ENCODE peak calls at places on chromosomes 12 and 14, in five cellular contexts. A, X, D, C and F are unnamed samples.

GRCh38 chr12:57627504-57628279 is 5.3 kb downstream of the B4GALNT1 start:
- DNase-seq in D (no peak), X (no peak), C (no peak), A (no peak), F (no peak)

GRCh38 chr14:105475269-105475915 is 771 bp downstream of the CRIP2 start:
- DNase-seq in D (no peak), X (no peak), A (peak), C (no peak), F (no peak)

GRCh38 chr14:105193916-105194782 is 13.0 kb upstream of the NUDT14 start:
- DNase-seq in A (no peak), D (no peak), X (no peak), C (no peak), F (no peak)

GRCh38 chr12:131487379-131488129 is 223.3 kb upstream of the SFSWAP start:
- DNase-seq in D (no peak), X (no peak), A (no peak), C (no peak), F (no peak)

GRCh38 chr14:76872796-76873432 is 46.7 kb downstream of the LRRC74A start:
- DNase-seq in A (peak), D (peak), C (peak), X (peak), F (peak)

GRCh38 chr14:104101651-104102281 is 16.3 kb downstream of the ASPG start:
- DNase-seq in A (no peak), C (no peak), X (no peak), D (peak), F (no peak)

GRCh38 chr12:45547822-45548221 is 181.7 kb upstream of the ARID2 start:
- DNase-seq in C (no peak), X (no peak), A (peak), D (no peak), F (no peak)

GRCh38 chr14:105492966-105493871 is 2.2 kb downstream of the TEDC1 start:
- DNase-seq in D (peak), X (no peak), C (peak), A (no peak), F (no peak)

GRCh38 chr12:40946612-40947194 is 241.4 kb upstream of the PDZRN4 start:
- DNase-seq in X (peak), D (no peak), A (peak), C (no peak), F (peak)

GRCh38 chr12:100574262-100575074 is 984 bp downstream of the GAS2L3 start:
- DNase-seq in X (peak), C (no peak), D (no peak), A (no peak), F (peak)

GRCh38 chr14:35985504-35986218 is 159.5 kb downstream of the BRMS1L start:
- DNase-seq in X (peak), A (peak), C (no peak), D (no peak), F (no peak)

GRCh38 chr12:116880817-116881324 is 370 bp downstream of the HRK start:
- DNase-seq in C (peak), D (peak), X (peak), A (no peak), F (peak)

GRCh38 chr14:68722968-68723577 is 69.8 kb downstream of the ZFP36L1 start:
- DNase-seq in A (no peak), X (no peak), D (no peak), C (no peak), F (no peak)

GRCh38 chr14:87864356-87865230 is 128.4 kb downstream of the GALC start:
- DNase-seq in A (no peak), C (no peak), D (no peak), X (no peak), F (no peak)

GRCh38 chr14:100439781-100440180 is 116.6 kb downstream of the SLC25A47 start:
- DNase-seq in A (peak), X (peak), C (no peak), D (no peak), F (no peak)

GRCh38 chr12:10618338-10618987 is 5.1 kb upstream of the MAGOHB start:
- DNase-seq in X (no peak), C (no peak), D (no peak), A (peak), F (no peak)

GRCh38 chr12:69513297-69513696 is 43.1 kb downstream of the FRS2 start:
- DNase-seq in X (no peak), C (no peak), A (peak), D (no peak), F (no peak)

GRCh38 chr12:88720231-88720630 is 140.0 kb upstream of the KITLG start:
- DNase-seq in D (no peak), X (no peak), C (no peak), A (no peak), F (no peak)
- H3K4me3 ChIP-seq in D (no peak), X (no peak), C (no peak), A (no peak), F (no peak)

GRCh38 chr14:61396279-61396678 is 74.9 kb downstream of the PRKCH start:
- DNase-seq in X (no peak), C (no peak), A (no peak), D (no peak), F (no peak)
- H3K4me3 ChIP-seq in X (no peak), C (no peak), A (no peak), D (no peak), F (no peak)

GRCh38 chr14:52551205-52551604 is 1.1 kb downstream of the TXNDC16 start:
- DNase-seq in C (no peak), A (no peak), D (no peak), X (no peak), F (no peak)

GRCh38 chr14:52553002-52553670 is 500 bp downstream of the GPR137C start:
- DNase-seq in D (peak), C (peak), X (no peak), A (peak), F (no peak)

GRCh38 chr14:52552063-52552988 is at the start of the genes GPR137C and TXNDC16:
- DNase-seq in X (peak), C (peak), A (peak), D (peak), F (peak)

GRCh38 chr14:52550661-52551060 is 1.6 kb downstream of the TXNDC16 start:
- DNase-seq in C (no peak), A (no peak), D (no peak), X (no peak), F (no peak)

GRCh38 chr14:52551696-52552062 is 626 bp downstream of the TXNDC16 start:
- DNase-seq in X (no peak), C (no peak), D (no peak), A (peak), F (peak)
- H3K4me3 ChIP-seq in X (peak), C (peak), D (peak), A (peak), F (peak)

GRCh38 chr12:125065021-125065752 is at the start of gene AACS:
- DNase-seq in D (peak), X (peak), A (peak), C (peak), F (peak)

GRCh38 chr12:125061229-125061628 is 4.0 kb upstream of the AACS start:
- DNase-seq in X (no peak), D (no peak), C (no peak), A (no peak), F (no peak)

GRCh38 chr12:125065753-125066570 is 727 bp downstream of the AACS start:
- DNase-seq in A (no peak), D (no peak), C (no peak), X (peak), F (no peak)

GRCh38 chr12:125068391-125068790 is 3.2 kb downstream of the AACS start:
- DNase-seq in X (no peak), D (no peak), A (no peak), C (no peak), F (no peak)

GRCh38 chr12:125064492-125064891 is 743 bp upstream of the AACS start:
- DNase-seq in D (no peak), C (no peak), X (no peak), A (no peak), F (no peak)
- H3K4me3 ChIP-seq in D (peak), C (peak), X (peak), A (no peak), F (peak)

DNA sequence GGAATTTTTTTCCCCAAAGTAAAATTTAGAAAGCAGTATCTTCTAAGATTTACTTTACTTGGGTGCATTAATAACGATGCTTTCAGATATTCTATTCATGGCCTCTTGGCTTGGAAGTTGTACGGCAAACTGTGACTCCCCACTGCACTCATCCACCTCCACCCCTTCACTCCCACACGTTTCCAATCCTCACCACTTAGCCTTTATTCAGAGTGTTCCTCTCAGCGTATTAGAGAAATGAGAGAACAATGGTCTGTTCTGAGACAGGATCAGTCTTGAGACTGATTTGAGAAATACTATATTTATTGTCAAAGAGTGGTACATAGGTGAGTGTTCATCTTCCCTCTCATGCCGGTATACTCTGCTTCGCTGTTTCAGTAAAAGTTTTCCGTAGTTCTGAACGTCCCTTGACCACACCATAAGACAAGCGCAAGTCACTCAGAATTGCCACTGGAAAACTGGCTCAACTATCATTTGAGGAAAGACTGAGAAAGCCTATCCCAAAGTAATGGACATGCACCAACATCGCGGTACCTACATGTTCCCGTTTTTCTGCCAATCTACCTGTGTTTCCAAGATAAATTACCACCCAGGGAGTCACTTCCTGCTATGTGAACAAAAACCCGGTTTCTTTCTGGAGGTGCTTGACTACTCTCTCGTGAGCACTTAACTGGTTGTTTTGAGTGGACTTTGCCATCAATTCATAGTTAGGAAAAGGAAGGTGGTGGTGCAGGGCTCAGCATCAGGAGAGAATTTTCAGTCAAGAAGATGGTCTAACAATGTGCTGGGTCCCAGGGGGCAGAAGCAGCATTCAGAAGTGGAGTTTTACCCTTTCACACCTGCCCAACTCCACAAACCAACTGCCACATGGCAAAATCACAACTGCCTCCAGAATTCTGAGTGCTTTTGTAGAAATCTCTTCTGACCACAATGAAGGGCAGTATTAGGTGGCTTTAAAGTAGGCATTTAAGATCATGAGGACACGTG is 1.5 kb downstream of the EGLN3 start:
- DNase-seq in C (no peak), X (no peak), A (no peak), D (no peak), F (no peak)
- H3K4me3 ChIP-seq in C (peak), X (peak), A (no peak), D (peak), F (peak)

GRCh38 chr12:46892034-46892705 is 66.4 kb upstream of the SLC38A4 start:
- DNase-seq in C (no peak), X (no peak), D (no peak), A (no peak), F (no peak)

GRCh38 chr12:46893429-46893828 is 67.6 kb upstream of the SLC38A4 start:
- DNase-seq in X (no peak), C (no peak), A (no peak), D (no peak), F (no peak)

GRCh38 chr12:46891306-46891705 is 65.5 kb upstream of the SLC38A4 start:
- DNase-seq in C (no peak), X (no peak), A (peak), D (no peak), F (no peak)

GRCh38 chr12:46895726-46896125 is 69.9 kb upstream of the SLC38A4 start:
- DNase-seq in X (no peak), C (no peak), D (no peak), A (no peak), F (no peak)

DNA sequence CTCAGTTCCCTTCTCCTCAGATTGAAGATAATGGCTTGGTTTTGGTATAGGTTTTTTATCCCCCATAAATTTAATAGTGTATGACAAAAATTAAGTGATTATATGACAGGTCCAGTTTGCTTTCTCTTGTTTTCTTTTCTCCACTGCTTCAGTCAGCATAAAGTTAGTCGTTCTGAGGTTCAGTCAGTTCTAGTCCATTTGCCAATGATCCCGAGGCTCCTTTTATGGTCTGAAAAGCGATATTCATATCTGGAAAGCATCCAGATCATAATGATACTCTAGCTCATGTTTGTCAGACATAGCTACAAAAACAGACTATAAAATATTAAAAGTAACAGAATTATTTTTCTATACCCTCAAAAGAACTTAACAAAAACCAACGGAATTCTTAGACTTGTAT is 67.1 kb upstream of the SLC38A4 start:
- DNase-seq in D (no peak), C (no peak), A (no peak), X (no peak), F (no peak)
- H3K4me3 ChIP-seq in D (no peak), C (no peak), A (no peak), X (no peak), F (no peak)

GRCh38 chr14:99232406-99233214 is 39.4 kb downstream of the BCL11B start:
- DNase-seq in D (no peak), A (no peak), X (no peak), C (no peak), F (no peak)

GRCh38 chr14:99230271-99231141 is 41.5 kb downstream of the BCL11B start:
- DNase-seq in A (no peak), X (no peak), C (no peak), D (no peak), F (no peak)

GRCh38 chr14:99233222-99234035 is 38.6 kb downstream of the BCL11B start:
- DNase-seq in C (no peak), D (no peak), X (no peak), A (no peak), F (no peak)

GRCh38 chr14:99231181-99231849 is 40.7 kb downstream of the BCL11B start:
- DNase-seq in A (no peak), X (no peak), C (no peak), D (no peak), F (no peak)

DNA sequence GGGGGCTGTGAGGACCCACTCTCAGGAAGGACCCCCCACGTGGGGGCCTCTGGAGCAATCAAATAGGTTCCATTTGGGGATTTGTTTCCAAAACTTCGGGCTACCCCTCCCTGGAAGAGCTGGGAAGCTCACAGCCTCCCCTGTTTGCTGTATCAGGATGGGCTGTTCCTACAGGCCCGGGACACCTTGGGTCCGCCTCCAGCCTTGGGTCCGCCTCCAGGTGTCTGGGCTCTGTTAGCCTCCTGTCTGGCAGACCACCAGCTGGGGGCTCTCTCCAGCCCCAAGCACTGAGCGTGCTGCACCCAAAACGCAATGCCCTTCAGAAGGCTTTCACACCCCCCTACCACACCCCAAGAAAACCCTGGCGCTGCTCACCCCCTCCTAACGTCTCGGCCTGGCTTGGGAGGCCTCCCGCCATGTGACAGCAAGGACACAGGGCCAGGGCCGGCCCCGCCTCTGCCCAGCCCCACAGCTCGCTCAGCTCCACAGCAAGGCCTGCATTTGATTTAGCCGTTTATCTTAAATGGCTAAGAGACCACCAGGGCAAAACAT is 40.1 kb downstream of the BCL11B start:
- DNase-seq in C (no peak), D (no peak), A (no peak), X (no peak), F (peak)
- H3K4me3 ChIP-seq in C (no peak), D (no peak), A (no peak), X (no peak), F (no peak)